ENCODE peak calls at places on chromosomes 2 and 18, in eight cellular contexts. H, Y, X, V, K, R, D and C are unnamed samples. For H3K4me1, the result is how much of the 10 kb centered on the place peaks cover.

GRCh38 chr18:48657446-48658120 is 118.8 kb downstream of the CTIF start:
- DNase-seq in H (no peak), Y (no peak), X (no peak), V (no peak), K (no peak), R (no peak), D (no peak), C (no peak)

GRCh38 chr2:38740851-38741541 is 10.2 kb downstream of the SRSF7 start:
- DNase-seq in H (no peak), Y (no peak), X (no peak), V (no peak), K (no peak), R (no peak), D (peak), C (no peak)

GRCh38 chr2:144659731-144660275 is 139.9 kb upstream of the ZEB2 start:
- DNase-seq in H (peak), Y (peak), X (no peak), V (no peak), K (peak), R (no peak), D (no peak), C (peak)

GRCh38 chr2:216520156-216520555 is 21.5 kb downstream of the RPL37A start:
- DNase-seq in H (no peak), Y (no peak), X (no peak), V (no peak), K (no peak), R (no peak), D (no peak), C (no peak)

GRCh38 chr18:79869591-79870368 is 72.0 kb downstream of the KCNG2 start:
- DNase-seq in H (no peak), Y (no peak), X (no peak), V (no peak), K (no peak), R (no peak), D (no peak), C (no peak)

GRCh38 chr2:236512902-236513433 is 56.7 kb upstream of the ACKR3 start:
- DNase-seq in H (peak), Y (peak), X (peak), V (no peak), K (peak), R (peak), D (peak), C (no peak)

GRCh38 chr2:46779447-46779941 is 136.1 kb downstream of the MCFD2 start:
- DNase-seq in H (peak), Y (no peak), X (no peak), V (no peak), K (no peak), R (no peak), D (peak), C (no peak)

GRCh38 chr2:172062402-172063004 is 22.8 kb upstream of the DLX1 start:
- DNase-seq in H (no peak), Y (no peak), X (no peak), V (no peak), K (no peak), R (no peak), D (no peak), C (no peak)

GRCh38 chr18:78230911-78231310 is 748.7 kb upstream of the SALL3 start:
- DNase-seq in H (no peak), Y (no peak), X (no peak), V (no peak), K (no peak), R (no peak), D (no peak), C (no peak)

GRCh38 chr2:201985740-201986735 is 47.6 kb upstream of the FZD7 start:
- DNase-seq in H (no peak), Y (no peak), X (no peak), V (no peak), K (no peak), R (no peak), D (no peak), C (no peak)

GRCh38 chr2:32688511-32688910 is 60.7 kb downstream of the TTC27 start:
- DNase-seq in H (no peak), Y (no peak), X (no peak), V (no peak), K (no peak), R (no peak), D (no peak), C (no peak)

GRCh38 chr18:13369756-13370510 is 151.4 kb downstream of the LDLRAD4 start:
- DNase-seq in H (peak), Y (no peak), X (no peak), V (peak), K (no peak), R (no peak), D (no peak), C (no peak)

GRCh38 chr2:231795525-231796327 is 9.5 kb downstream of the COPS7B start:
- DNase-seq in H (peak), Y (peak), X (peak), V (no peak), K (no peak), R (no peak), D (peak), C (no peak)

GRCh38 chr2:104854507-104855173 is 725 bp downstream of the POU3F3 start:
- DNase-seq in H (no peak), Y (no peak), X (no peak), V (no peak), K (no peak), R (no peak), D (no peak), C (no peak)

GRCh38 chr2:62396880-62397279 is 109.1 kb downstream of the TMEM17 start:
- DNase-seq in H (no peak), Y (no peak), X (no peak), V (no peak), K (no peak), R (no peak), D (no peak), C (no peak)

GRCh38 chr18:63236990-63237389 is 82.6 kb downstream of the BCL2 start:
- DNase-seq in H (no peak), Y (no peak), X (no peak), V (peak), K (no peak), R (peak), D (no peak), C (peak)

GRCh38 chr2:225494100-225494459 is 94.6 kb downstream of the NYAP2 start:
- DNase-seq in H (peak), Y (no peak), X (no peak), V (no peak), K (no peak), R (no peak), D (no peak), C (no peak)

GRCh38 chr2:176317246-176318065 is 48.2 kb downstream of the MTX2 start:
- DNase-seq in H (no peak), Y (no peak), X (no peak), V (no peak), K (no peak), R (no peak), D (no peak), C (no peak)

GRCh38 chr2:17069564-17069963 is 403.9 kb upstream of the CYRIA start:
- DNase-seq in H (no peak), Y (no peak), X (no peak), V (no peak), K (no peak), R (no peak), D (no peak), C (no peak)

GRCh38 chr2:173346035-173346434 is 8.6 kb upstream of the CDCA7 start:
- DNase-seq in H (no peak), Y (no peak), X (no peak), V (no peak), K (no peak), R (no peak), D (no peak), C (no peak)

GRCh38 chr2:203830294-203831055 is 37.1 kb upstream of the CTLA4 start:
- DNase-seq in H (no peak), Y (no peak), X (no peak), V (no peak), K (no peak), R (no peak), D (no peak), C (no peak)

GRCh38 chr2:73423913-73424312 is 38.3 kb downstream of the ALMS1 start:
- DNase-seq in H (no peak), Y (no peak), X (no peak), V (no peak), K (no peak), R (no peak), D (no peak), C (no peak)

GRCh38 chr2:26299488-26300092 is 46.4 kb upstream of the SELENOI start:
- DNase-seq in H (peak), Y (no peak), X (peak), V (no peak), K (no peak), R (no peak), D (peak), C (no peak)

GRCh38 chr2:210445116-210445707 is 31.3 kb downstream of the LANCL1 start:
- DNase-seq in H (no peak), Y (peak), X (no peak), V (no peak), K (no peak), R (no peak), D (peak), C (no peak)

GRCh38 chr2:232876071-232876977 is 6.3 kb downstream of the SNORC start:
- DNase-seq in H (peak), Y (no peak), X (no peak), V (peak), K (no peak), R (no peak), D (no peak), C (no peak)

GRCh38 chr2:98454500-98455235 is 10.0 kb downstream of the INPP4A start:
- DNase-seq in H (peak), Y (no peak), X (no peak), V (no peak), K (no peak), R (no peak), D (peak), C (no peak)

GRCh38 chr2:44953686-44953976 is 12.1 kb downstream of the SIX3 start:
- DNase-seq in H (no peak), Y (no peak), X (no peak), V (no peak), K (no peak), R (no peak), D (no peak), C (no peak)

DNA sequence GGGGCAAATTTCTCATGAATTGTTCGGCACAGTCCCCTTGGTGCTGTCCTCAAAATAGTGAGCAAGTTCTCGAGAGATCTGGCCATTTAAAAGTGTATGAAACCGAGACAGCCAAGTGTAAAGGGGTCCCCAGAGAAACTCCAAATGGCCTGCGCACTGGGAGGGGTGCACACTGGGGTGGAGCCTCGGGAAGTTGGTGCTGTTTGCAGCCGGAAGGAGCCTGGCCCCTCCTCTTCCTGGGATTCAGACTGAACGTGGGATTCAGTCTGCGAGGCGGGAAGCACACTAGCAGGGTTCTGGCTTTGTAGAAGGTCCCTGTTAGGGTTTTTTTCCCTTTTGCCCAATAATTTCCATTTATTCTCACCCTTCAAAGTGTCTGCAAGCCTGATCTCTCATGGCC is 48.8 kb downstream of the RABL2A start:
- DNase-seq in H (no peak), Y (no peak), X (no peak), V (no peak), K (no peak), R (peak), D (no peak), C (no peak)
- TF ChIP-seq CTCF in H (no peak), Y (no peak), X (no peak), V (no peak), K (no peak), R (no peak), D (no peak), C (no peak)

DNA sequence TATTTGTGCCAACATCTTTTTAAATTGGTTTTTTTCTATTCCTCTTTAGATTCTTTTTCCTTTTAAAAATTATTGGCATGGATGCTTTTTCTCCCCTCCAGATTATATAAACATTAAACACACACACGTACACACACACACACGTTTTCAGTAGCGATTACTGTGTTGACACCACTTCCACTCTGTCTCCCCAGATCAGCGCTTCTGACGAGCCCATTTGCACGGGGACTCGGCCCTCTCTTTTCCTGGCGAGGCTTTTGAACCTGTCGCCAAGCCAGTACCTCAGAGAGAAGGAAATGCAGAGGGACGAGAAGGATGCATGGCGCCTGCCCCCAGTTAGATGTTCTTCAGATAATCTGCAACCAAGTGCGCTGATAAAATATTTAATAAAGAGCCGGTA is 1.1 kb upstream of the TBR1 start:
- DNase-seq in H (no peak), Y (no peak), X (no peak), V (no peak), K (no peak), R (no peak), D (no peak), C (no peak)
- H3K4me3 ChIP-seq in H (no peak), Y (no peak), X (peak), V (no peak), K (peak), R (peak), D (no peak), C (peak)

GRCh38 chr2:43224131-43224570 is 2.3 kb downstream of the ZFP36L2 start:
- DNase-seq in H (peak), Y (no peak), X (peak), V (peak), K (peak), R (peak), D (peak), C (peak)
- H3K4me1 ChIP-seq in H (under half), Y (under half), X (under half), V (under half), K (under half), R (half or more), D (half or more), C (half or more)

DNA sequence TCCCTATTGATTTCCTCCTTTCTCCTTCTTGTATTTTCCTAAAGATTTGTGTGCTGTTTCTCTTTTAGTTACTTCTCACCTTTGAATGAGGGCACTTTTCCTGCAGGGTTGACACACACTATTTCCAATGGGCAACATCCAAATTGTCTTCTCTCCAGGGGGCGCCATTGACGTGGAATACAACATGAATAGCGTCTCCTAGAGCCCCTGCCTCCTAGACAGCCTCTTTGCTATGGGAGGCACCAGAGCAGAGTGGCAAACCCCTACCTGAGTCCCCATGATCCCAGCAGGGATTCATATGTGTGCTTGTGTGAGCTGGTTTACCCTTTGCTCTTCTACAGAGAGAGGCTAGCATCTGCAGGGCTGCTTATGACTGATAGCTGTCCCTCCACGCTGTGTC is 61.3 kb upstream of the ITSN2 start:
- DNase-seq in H (peak), Y (peak), X (peak), V (no peak), K (peak), R (no peak), D (peak), C (peak)
- TF ChIP-seq CTCF in H (peak), Y (peak), X (no peak), V (peak), K (no peak), R (peak), D (peak), C (peak)

DNA sequence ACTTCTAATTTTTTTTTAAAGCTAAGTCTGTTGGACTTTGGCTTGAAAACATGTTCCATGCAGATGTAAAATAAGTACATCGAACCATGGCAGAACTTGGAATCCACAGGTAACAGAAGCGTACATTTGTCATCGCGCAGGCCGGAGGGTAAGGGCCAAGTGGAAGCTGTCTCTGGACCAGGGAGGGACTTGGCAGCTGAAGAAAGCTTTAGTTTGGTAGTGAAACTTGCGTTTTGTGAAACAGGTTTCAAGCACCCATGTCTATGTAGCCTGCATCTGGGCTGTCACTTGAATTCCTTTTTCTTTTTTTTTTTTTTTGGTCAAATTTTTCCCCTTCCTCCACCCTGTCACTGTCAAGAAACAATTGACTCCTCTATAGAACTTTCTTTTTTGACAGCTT is 20.4 kb downstream of the GRHL1 start:
- DNase-seq in H (no peak), Y (no peak), X (no peak), V (no peak), K (no peak), R (no peak), D (no peak), C (no peak)
- H3K4me3 ChIP-seq in H (no peak), Y (no peak), X (no peak), V (no peak), K (no peak), R (no peak), D (no peak), C (no peak)

GRCh38 chr2:193980599-193980998 is 1676.4 kb upstream of the SLC39A10 start:
- DNase-seq in H (no peak), Y (no peak), X (no peak), V (no peak), K (no peak), R (no peak), D (no peak), C (no peak)
- H3K4me1 ChIP-seq in H (under half), Y (under half), X (under half), V (under half), K (under half), R (under half), D (under half), C (under half)

GRCh38 chr2:164843346-164843841 is 1.8 kb upstream of the COBLL1 start:
- DNase-seq in H (no peak), Y (no peak), X (no peak), V (no peak), K (no peak), R (no peak), D (no peak), C (no peak)
- TF ChIP-seq CTCF in H (no peak), Y (no peak), X (no peak), V (no peak), K (no peak), R (no peak), D (no peak), C (no peak)